ENCODE peak calls at places on chromosomes 16 and 17, in six cellular contexts. One of them, this sample, is unnamed.

GRCh38 chr16:86317617-86318021 is 192.7 kb upstream of the FOXF1 start:
- DNase-seq in H1: no peak
- DNase-seq in HCT116: no peak
- DNase-seq in HepG2: no peak
- DNase-seq in K562: no peak
- DNase-seq in SK-N-SH: no peak
- DNase-seq in this sample: no peak

GRCh38 chr16:3906363-3906762 is 25.9 kb upstream of the CREBBP start:
- DNase-seq in H1: no peak
- DNase-seq in HCT116: no peak
- DNase-seq in HepG2: no peak
- DNase-seq in K562: no peak
- DNase-seq in SK-N-SH: no peak
- DNase-seq in this sample: no peak

GRCh38 chr17:75364078-75364477 is 41.4 kb downstream of the GRB2 start:
- DNase-seq in H1: no peak
- DNase-seq in HCT116: no peak
- DNase-seq in HepG2: no peak
- DNase-seq in K562: no peak
- DNase-seq in SK-N-SH: no peak
- DNase-seq in this sample: no peak

GRCh38 chr16:48158296-48158695 is 2.5 kb upstream of the ABCC12 start:
- DNase-seq in H1: no peak
- DNase-seq in HCT116: peak
- DNase-seq in HepG2: peak
- DNase-seq in K562: peak
- DNase-seq in SK-N-SH: no peak
- DNase-seq in this sample: no peak

GRCh38 chr17:36601303-36602029 is at the start of gene MRM1:
- DNase-seq in H1: peak
- DNase-seq in HCT116: peak
- DNase-seq in HepG2: peak
- DNase-seq in K562: peak
- DNase-seq in SK-N-SH: peak
- DNase-seq in this sample: peak

GRCh38 chr16:53034306-53034705 is 18.4 kb downstream of the CHD9NB start:
- DNase-seq in H1: no peak
- DNase-seq in HCT116: no peak
- DNase-seq in HepG2: no peak
- DNase-seq in K562: no peak
- DNase-seq in SK-N-SH: no peak
- DNase-seq in this sample: no peak

GRCh38 chr16:81679721-81680430 is 99.2 kb upstream of the PLCG2 start:
- DNase-seq in H1: no peak
- DNase-seq in HCT116: no peak
- DNase-seq in HepG2: no peak
- DNase-seq in K562: no peak
- DNase-seq in SK-N-SH: no peak
- DNase-seq in this sample: no peak

GRCh38 chr17:36072431-36073121 is 8.5 kb downstream of the CCL18 start:
- DNase-seq in H1: peak
- DNase-seq in HCT116: peak
- DNase-seq in HepG2: peak
- DNase-seq in K562: peak
- DNase-seq in SK-N-SH: peak
- DNase-seq in this sample: peak

GRCh38 chr16:47492428-47493357 is 31.6 kb downstream of the PHKB start:
- DNase-seq in H1: no peak
- DNase-seq in HCT116: no peak
- DNase-seq in HepG2: peak
- DNase-seq in K562: peak
- DNase-seq in SK-N-SH: no peak
- DNase-seq in this sample: peak

GRCh38 chr17:42315402-42316156 is 27.3 kb downstream of the STAT5A start:
- DNase-seq in H1: no peak
- DNase-seq in HCT116: no peak
- DNase-seq in HepG2: no peak
- DNase-seq in K562: peak
- DNase-seq in SK-N-SH: no peak
- DNase-seq in this sample: no peak

GRCh38 chr16:24052466-24053324 is 203.4 kb upstream of the CACNG3 start:
- DNase-seq in H1: no peak
- DNase-seq in HCT116: no peak
- DNase-seq in HepG2: no peak
- DNase-seq in K562: peak
- DNase-seq in SK-N-SH: no peak
- DNase-seq in this sample: no peak

GRCh38 chr16:85462405-85463227 is 150.5 kb upstream of the GSE1 start:
- DNase-seq in H1: no peak
- DNase-seq in HCT116: no peak
- DNase-seq in HepG2: no peak
- DNase-seq in K562: peak
- DNase-seq in SK-N-SH: peak
- DNase-seq in this sample: no peak

GRCh38 chr17:3448059-3448630 is 14.5 kb upstream of the OR1E2 start:
- DNase-seq in H1: no peak
- DNase-seq in HCT116: no peak
- DNase-seq in HepG2: no peak
- DNase-seq in K562: no peak
- DNase-seq in SK-N-SH: no peak
- DNase-seq in this sample: no peak

GRCh38 chr17:2405247-2405926 is 4.5 kb upstream of the MNT start:
- DNase-seq in H1: no peak
- DNase-seq in HCT116: no peak
- DNase-seq in HepG2: no peak
- DNase-seq in K562: no peak
- DNase-seq in SK-N-SH: no peak
- DNase-seq in this sample: no peak
- TF ChIP-seq YY1 in H1: no peak
- TF ChIP-seq YY1 in HCT116: no peak
- TF ChIP-seq YY1 in HepG2: no peak
- TF ChIP-seq YY1 in K562: no peak
- TF ChIP-seq YY1 in SK-N-SH: no peak
- TF ChIP-seq YY1 in this sample: no peak

GRCh38 chr16:4987580-4988374 is 29.6 kb downstream of the SEC14L5 start:
- DNase-seq in H1: peak
- DNase-seq in HCT116: no peak
- DNase-seq in HepG2: no peak
- DNase-seq in K562: no peak
- DNase-seq in SK-N-SH: peak
- DNase-seq in this sample: no peak
- TF ChIP-seq YY1 in H1: no peak
- TF ChIP-seq YY1 in HCT116: no peak
- TF ChIP-seq YY1 in HepG2: no peak
- TF ChIP-seq YY1 in K562: no peak
- TF ChIP-seq YY1 in SK-N-SH: no peak
- TF ChIP-seq YY1 in this sample: no peak

GRCh38 chr17:76529643-76530488 is 7.6 kb downstream of the CYGB start:
- DNase-seq in H1: peak
- DNase-seq in HCT116: no peak
- DNase-seq in HepG2: peak
- DNase-seq in K562: peak
- DNase-seq in SK-N-SH: peak
- DNase-seq in this sample: no peak
- TF ChIP-seq YY1 in H1: no peak
- TF ChIP-seq YY1 in HCT116: no peak
- TF ChIP-seq YY1 in HepG2: no peak
- TF ChIP-seq YY1 in K562: peak
- TF ChIP-seq YY1 in SK-N-SH: no peak
- TF ChIP-seq YY1 in this sample: no peak

GRCh38 chr16:78478267-78478821 is 378.9 kb downstream of the WWOX start:
- DNase-seq in H1: peak
- DNase-seq in HCT116: no peak
- DNase-seq in HepG2: no peak
- DNase-seq in K562: peak
- DNase-seq in SK-N-SH: peak
- DNase-seq in this sample: no peak
- TF ChIP-seq YY1 in H1: peak
- TF ChIP-seq YY1 in HCT116: no peak
- TF ChIP-seq YY1 in HepG2: no peak
- TF ChIP-seq YY1 in K562: no peak
- TF ChIP-seq YY1 in SK-N-SH: no peak
- TF ChIP-seq YY1 in this sample: no peak

DNA sequence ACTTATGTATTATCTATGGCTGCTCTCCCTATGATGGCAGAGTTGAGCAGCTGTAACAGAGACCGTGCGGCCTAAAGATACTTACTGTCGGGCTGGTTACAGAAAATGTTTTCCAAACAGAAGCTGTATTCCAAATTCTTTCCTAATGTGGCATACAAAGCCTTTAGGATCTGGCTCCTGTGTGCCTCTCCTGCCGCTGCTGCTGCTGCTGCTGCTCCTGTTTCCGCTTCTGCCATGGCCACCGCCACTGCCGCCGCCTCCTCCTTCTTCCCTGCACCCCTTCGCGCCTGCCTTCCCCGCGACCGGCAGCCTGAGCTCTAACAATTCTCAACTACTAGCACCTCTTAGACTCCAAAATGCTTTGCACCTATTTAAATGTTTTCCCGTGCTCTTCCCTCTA is 263.9 kb upstream of the TBX2 start:
- DNase-seq in H1: no peak
- DNase-seq in HCT116: no peak
- DNase-seq in HepG2: no peak
- DNase-seq in K562: no peak
- DNase-seq in SK-N-SH: no peak
- DNase-seq in this sample: no peak
- TF ChIP-seq YY1 in H1: no peak
- TF ChIP-seq YY1 in HCT116: no peak
- TF ChIP-seq YY1 in HepG2: no peak
- TF ChIP-seq YY1 in K562: no peak
- TF ChIP-seq YY1 in SK-N-SH: no peak
- TF ChIP-seq YY1 in this sample: no peak

GRCh38 chr16:72990003-72990521 is 57.9 kb downstream of the ZFHX3 start:
- DNase-seq in H1: no peak
- DNase-seq in HCT116: peak
- DNase-seq in HepG2: no peak
- DNase-seq in K562: no peak
- DNase-seq in SK-N-SH: no peak
- DNase-seq in this sample: no peak
- TF ChIP-seq YY1 in H1: no peak
- TF ChIP-seq YY1 in HCT116: no peak
- TF ChIP-seq YY1 in HepG2: no peak
- TF ChIP-seq YY1 in K562: no peak
- TF ChIP-seq YY1 in SK-N-SH: peak
- TF ChIP-seq YY1 in this sample: no peak

DNA sequence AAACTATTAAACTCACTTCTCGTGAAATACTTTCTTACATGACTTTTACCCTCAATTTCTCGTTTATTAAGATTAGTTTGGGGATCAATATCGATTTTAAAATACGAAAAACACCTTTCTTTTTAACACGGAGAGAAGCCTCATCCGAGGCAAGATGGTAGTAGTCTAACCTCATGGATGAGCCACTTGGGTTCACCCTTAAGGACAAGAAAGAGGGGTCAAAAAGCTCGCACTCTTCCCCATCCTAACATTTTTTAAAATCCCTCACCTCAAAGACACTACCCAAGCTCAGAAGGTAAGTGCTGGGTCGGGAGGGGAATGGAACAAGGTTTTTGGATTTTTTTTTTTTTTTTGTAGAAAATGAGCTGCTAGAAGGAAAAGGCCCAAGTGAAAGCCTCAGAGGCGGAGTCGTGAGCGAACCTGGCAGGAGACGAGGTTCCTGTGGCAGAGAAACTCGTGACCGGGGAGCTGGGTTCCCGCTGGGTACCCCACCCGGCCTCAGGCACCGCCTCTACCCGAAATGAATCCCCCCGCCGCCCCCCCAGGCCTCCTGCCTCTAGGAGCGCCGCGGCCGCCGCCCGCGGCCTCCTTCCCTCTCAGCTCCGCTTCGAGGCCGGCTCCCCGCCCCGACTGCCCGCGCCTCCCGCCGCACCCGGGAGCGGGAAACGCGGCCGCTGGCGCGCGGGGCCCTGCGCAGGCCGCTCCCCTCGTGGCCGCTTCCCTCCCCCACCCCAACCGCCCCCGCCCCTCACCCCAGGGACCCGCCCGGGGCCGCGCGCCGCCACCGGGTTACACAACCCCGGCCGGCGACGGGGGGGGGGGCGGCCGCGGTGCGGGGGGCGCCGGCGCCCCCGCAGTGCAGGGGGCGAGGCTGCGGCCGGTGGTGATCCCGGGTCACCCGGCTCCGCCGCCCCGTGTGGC is 1.6 kb downstream of the NUFIP2 start:
- DNase-seq in H1: peak
- DNase-seq in HCT116: no peak
- DNase-seq in HepG2: no peak
- DNase-seq in K562: peak
- DNase-seq in SK-N-SH: peak
- DNase-seq in this sample: no peak
- TF ChIP-seq YY1 in H1: no peak
- TF ChIP-seq YY1 in HCT116: no peak
- TF ChIP-seq YY1 in HepG2: no peak
- TF ChIP-seq YY1 in K562: no peak
- TF ChIP-seq YY1 in SK-N-SH: no peak
- TF ChIP-seq YY1 in this sample: no peak

This sample was measured in NT2/D1.